ENCODE peak calls at places on chromosome 20, in five cellular contexts. Q is amygdala, K is esophagus squamous epithelium, J is endodermal cell, S is astrocyte of the hippocampus. Z is an unnamed sample.

GRCh38 chr20:20614391-20614790 is 98.1 kb downstream of the RALGAPA2 start:
- DNase-seq in J (no peak), K (no peak), Q (no peak), S (no peak), Z (no peak)

GRCh38 chr20:2206957-2207769 is 88.6 kb upstream of the TGM3 start:
- DNase-seq in K (no peak), S (peak), Q (peak), J (peak), Z (peak)

GRCh38 chr20:1375515-1375914 is 17.3 kb downstream of the FKBP1A start:
- DNase-seq in S (peak), J (no peak), K (no peak), Q (no peak), Z (no peak)

GRCh38 chr20:59676126-59676876 is 72.0 kb downstream of the PHACTR3 start:
- DNase-seq in J (no peak), Q (no peak), K (no peak), S (no peak), Z (no peak)

GRCh38 chr20:57211949-57212889 is 54.2 kb downstream of the BMP7 start:
- DNase-seq in J (peak), Q (peak), K (no peak), S (peak), Z (peak)

GRCh38 chr20:50691585-50692552 is 527 bp upstream of the RIPOR3 start:
- DNase-seq in J (peak), Q (no peak), K (no peak), S (peak), Z (no peak)

GRCh38 chr20:2794866-2795447 is 5.5 kb downstream of the CPXM1 start:
- DNase-seq in S (no peak), Q (no peak), J (no peak), K (no peak), Z (no peak)

GRCh38 chr20:54662064-54662463 is 186.7 kb downstream of the DOK5 start:
- DNase-seq in Q (no peak), S (no peak), K (no peak), J (no peak), Z (no peak)

GRCh38 chr20:42024653-42025052 is 406.5 kb upstream of the CHD6 start:
- DNase-seq in K (no peak), S (peak), J (peak), Q (no peak), Z (no peak)

GRCh38 chr20:25259788-25260254 is 11.9 kb downstream of the PYGB start:
- DNase-seq in Q (no peak), K (no peak), S (no peak), J (peak), Z (no peak)

GRCh38 chr20:2599265-2600060 is 53.0 kb upstream of the NOP56 start:
- DNase-seq in K (no peak), Q (no peak), S (no peak), J (peak), Z (no peak)

GRCh38 chr20:635609-636338 is 17.2 kb downstream of the SRXN1 start:
- DNase-seq in J (no peak), Q (no peak), S (no peak), K (no peak), Z (no peak)

GRCh38 chr20:23652371-23652770 is 14.6 kb upstream of the CST3 start:
- DNase-seq in S (no peak), Q (no peak), J (no peak), K (no peak), Z (no peak)

GRCh38 chr20:63176448-63177133 is 39.3 kb downstream of the YTHDF1 start:
- DNase-seq in S (peak), J (peak), Q (no peak), K (no peak), Z (no peak)

GRCh38 chr20:1720226-1720625 is 62.6 kb upstream of the SIRPG start:
- DNase-seq in J (no peak), Q (no peak), K (no peak), S (no peak), Z (no peak)

GRCh38 chr20:24337074-24337473 is 132.4 kb upstream of the SYNDIG1 start:
- DNase-seq in Q (no peak), J (no peak), K (no peak), S (peak), Z (no peak)

GRCh38 chr20:4490595-4491280 is 231.0 kb upstream of the PRND start:
- DNase-seq in J (no peak), S (peak), K (no peak), Q (no peak), Z (no peak)

GRCh38 chr20:5150226-5151076 is 23.6 kb downstream of the CDS2 start:
- DNase-seq in Q (no peak), J (no peak), S (peak), K (no peak), Z (no peak)

GRCh38 chr20:11852189-11852588 is 65.5 kb upstream of the BTBD3 start:
- DNase-seq in K (no peak), J (no peak), S (no peak), Q (no peak), Z (no peak)

GRCh38 chr20:54062812-54063280 is 7.5 kb downstream of the BCAS1 start:
- DNase-seq in Q (no peak), K (no peak), J (no peak), S (peak), Z (no peak)

GRCh38 chr20:54094268-54094580 is 23.8 kb upstream of the BCAS1 start:
- DNase-seq in J (no peak), S (no peak), K (no peak), Q (no peak), Z (no peak)

GRCh38 chr20:31919756-31920155 is 32.1 kb downstream of the PDRG1 start:
- DNase-seq in S (no peak), J (peak), Q (no peak), K (no peak), Z (no peak)

GRCh38 chr20:48052492-48052870 is 267.2 kb upstream of the SULF2 start:
- DNase-seq in Q (no peak), K (no peak), J (no peak), S (peak), Z (no peak)

GRCh38 chr20:4664691-4665360 is 56.9 kb upstream of the PRND start:
- DNase-seq in J (no peak), K (no peak), Q (no peak), S (no peak), Z (no peak)

GRCh38 chr20:20334489-20334888 is 33.4 kb upstream of the INSM1 start:
- DNase-seq in K (no peak), Q (no peak), J (no peak), S (no peak), Z (no peak)

GRCh38 chr20:6693178-6693807 is 74.2 kb upstream of the BMP2 start:
- DNase-seq in J (no peak), K (no peak), S (no peak), Q (no peak), Z (no peak)

GRCh38 chr20:35327074-35327976 is 35.1 kb upstream of the FAM83C start:
- DNase-seq in Q (no peak), J (no peak), S (no peak), K (no peak), Z (no peak)

GRCh38 chr20:57540889-57541288 is 15.9 kb upstream of the CTCFL start:
- DNase-seq in J (no peak), K (no peak), S (no peak), Q (no peak), Z (no peak)

GRCh38 chr20:33993800-33994623 is at the start of gene RALY:
- DNase-seq in K (peak), J (peak), S (peak), Q (peak), Z (peak)

GRCh38 chr20:57627972-57628650 is 7.9 kb upstream of the ZBP1 start:
- DNase-seq in Q (no peak), S (no peak), J (no peak), K (peak), Z (no peak)

GRCh38 chr20:22977047-22977785 is 57.9 kb upstream of the SSTR4 start:
- DNase-seq in S (no peak), J (peak), Q (no peak), K (no peak), Z (no peak)

GRCh38 chr20:1418335-1418734 is 25.5 kb upstream of the FKBP1A start:
- DNase-seq in K (no peak), J (no peak), Q (no peak), S (no peak), Z (peak)

GRCh38 chr20:19986419-19986818 is 30.7 kb upstream of the NAA20 start:
- DNase-seq in Q (no peak), K (no peak), S (no peak), J (no peak), Z (no peak)

GRCh38 chr20:52104546-52105044 is 87.0 kb downstream of the ZFP64 start:
- DNase-seq in J (peak), Q (no peak), S (peak), K (no peak), Z (no peak)

GRCh38 chr20:6126846-6127245 is 4.0 kb upstream of the FERMT1 start:
- DNase-seq in Q (no peak), S (no peak), K (no peak), J (no peak), Z (no peak)

GRCh38 chr20:50343490-50344179 is 153.0 kb downstream of the CEBPB start:
- DNase-seq in J (no peak), Q (no peak), K (no peak), S (no peak), Z (no peak)

GRCh38 chr20:41110930-41111577 is 26.3 kb upstream of the PLCG1 start:
- DNase-seq in K (no peak), J (no peak), Q (no peak), S (no peak), Z (no peak)

GRCh38 chr20:34199183-34199582 is 42.0 kb upstream of the ASIP start:
- DNase-seq in S (no peak), K (no peak), Q (no peak), J (no peak), Z (no peak)